ENCODE peak calls at places on chromosomes 12 and 14, in ten cellular contexts. P is activated T-cell treated with anti-CD3 and anti-CD28 coated beads, Interleukin-2, amount 50 U/mL, for 72 hours; F is GM12865; R is sigmoid colon; V is LoVo; W is HTR-8/SVneo; C is pancreas; Z is stimulated activated CD4-positive, alpha-beta T cell treated with anti-CD3 and anti-CD28 coated beads, Interleukin-15, amount 100 ng/mL, for 1 hour; N is tibial artery; A is fibroblast of gingiva. Q is an unnamed sample.

GRCh38 chr12:130097798-130098255 is 64.4 kb upstream of the FZD10 start:
- DNase-seq in P (no peak), F (no peak), R (no peak), V (peak; percentile 2), W (no peak), C (no peak), Z (no peak), N (no peak), A (no peak), Q (no peak)

GRCh38 chr12:76311796-76312195 is 36.4 kb downstream of the BBS10 start:
- DNase-seq in P (no peak), F (no peak), R (no peak), V (no peak), W (no peak), C (no peak), Z (no peak), N (no peak), A (peak; percentile 73), Q (no peak)

GRCh38 chr14:59148334-59148900 is 40.0 kb upstream of the DAAM1 start:
- DNase-seq in P (no peak), F (peak; percentile 34), R (no peak), V (no peak), W (no peak), C (no peak), Z (no peak), N (no peak), A (no peak), Q (no peak)

GRCh38 chr12:125092872-125093680 is 27.8 kb downstream of the AACS start:
- DNase-seq in P (no peak), F (no peak), R (no peak), V (no peak), W (no peak), C (no peak), Z (no peak), N (no peak), A (no peak), Q (no peak)

GRCh38 chr14:91159906-91160305 is 46.0 kb downstream of the DGLUCY start:
- DNase-seq in P (no peak), F (no peak), R (no peak), V (no peak), W (no peak), C (no peak), Z (no peak), N (no peak), A (no peak), Q (no peak)

GRCh38 chr12:3677609-3678008 is 75.3 kb downstream of the CRACR2A start:
- DNase-seq in P (no peak), F (no peak), R (no peak), V (no peak), W (no peak), C (no peak), Z (no peak), N (no peak), A (no peak), Q (no peak)

GRCh38 chr12:14854586-14855163 is 11.3 kb upstream of the ART4 start:
- DNase-seq in P (no peak), F (peak; percentile 22), R (no peak), V (no peak), W (no peak), C (no peak), Z (no peak), N (no peak), A (peak; percentile 89), Q (no peak)

GRCh38 chr14:51395361-51395849 is 155.4 kb downstream of the TMX1 start:
- DNase-seq in P (no peak), F (no peak), R (peak; percentile 82), V (no peak), W (peak; percentile 65), C (peak; percentile 38), Z (no peak), N (no peak), A (peak; percentile 90), Q (no peak)

GRCh38 chr12:124411291-124411878 is 116.5 kb downstream of the RFLNA start:
- DNase-seq in P (no peak), F (no peak), R (peak; percentile 96), V (no peak), W (peak; percentile 78), C (no peak), Z (no peak), N (peak; percentile 91), A (peak; percentile 86), Q (no peak)

GRCh38 chr12:3805058-3805457 is 52.1 kb upstream of the CRACR2A start:
- DNase-seq in P (no peak), F (no peak), R (no peak), V (no peak), W (no peak), C (no peak), Z (no peak), N (no peak), A (no peak), Q (no peak)

GRCh38 chr12:119115296-119115905 is 63.3 kb upstream of the HSPB8 start:
- DNase-seq in P (peak; percentile 8), F (peak; percentile 44), R (no peak), V (peak; percentile 47), W (peak; percentile 44), C (no peak), Z (no peak), N (no peak), A (peak; percentile 8), Q (peak; percentile 17)

Q was measured in dermis microvascular lymphatic vessel endothelial cell.